ENCODE peak calls at places on chromosomes 5 and 9, in eight cellular contexts. Y is esophagus squamous epithelium, I is ascending aorta, E is kidney, Z is IMR-90, S is body of pancreas, O is HL-60, J is tibial artery. C is an unnamed sample.

GRCh38 chr9:20662156-20662555 is 21.9 kb upstream of the FOCAD start:
- DNase-seq in Y (no peak), I (no peak), E (no peak), Z (no peak), S (no peak), O (no peak), J (no peak), C (no peak)

GRCh38 chr5:31614147-31615030 is 24.5 kb upstream of the PDZD2 start:
- DNase-seq in Y (no peak), I (no peak), E (no peak), Z (no peak), S (no peak), O (no peak), J (no peak), C (no peak)

GRCh38 chr9:113564804-113565237 is 101.3 kb downstream of the RGS3 start:
- DNase-seq in Y (no peak), I (peak; percentile 90), E (peak; percentile 94), Z (peak; percentile 61), S (peak; percentile 71), O (no peak), J (peak; percentile 75), C (peak; percentile 97)

GRCh38 chr9:120909904-120910303 is 16.7 kb downstream of the TRAF1 start:
- DNase-seq in Y (no peak), I (peak; percentile 77), E (no peak), Z (no peak), S (no peak), O (no peak), J (no peak), C (peak; percentile 45)

GRCh38 chr5:171806976-171807823 is 21.6 kb downstream of the SMIM23 start:
- DNase-seq in Y (no peak), I (no peak), E (no peak), Z (peak; percentile 42), S (no peak), O (no peak), J (no peak), C (no peak)

GRCh38 chr5:12522116-12522515 is 617.9 kb upstream of the CTNND2 start:
- DNase-seq in Y (no peak), I (no peak), E (no peak), Z (no peak), S (no peak), O (no peak), J (no peak), C (peak; percentile 24)

GRCh38 chr5:59863777-59864176 is 29.7 kb downstream of the PDE4D start:
- DNase-seq in Y (no peak), I (no peak), E (no peak), Z (peak; percentile 27), S (no peak), O (no peak), J (no peak), C (no peak)

GRCh38 chr9:89738137-89738932 is 133.5 kb downstream of the GADD45G start:
- DNase-seq in Y (no peak), I (no peak), E (peak; percentile 51), Z (no peak), S (no peak), O (no peak), J (no peak), C (no peak)

GRCh38 chr5:149002053-149002452 is 60.8 kb downstream of the SH3TC2 start:
- DNase-seq in Y (no peak), I (no peak), E (no peak), Z (peak; percentile 100), S (peak; percentile 62), O (no peak), J (no peak), C (peak; percentile 86)

GRCh38 chr5:167936944-167937627 is 354.4 kb upstream of the WWC1 start:
- DNase-seq in Y (no peak), I (no peak), E (no peak), Z (no peak), S (no peak), O (no peak), J (no peak), C (no peak)

GRCh38 chr9:70924905-70925547 is 196.4 kb downstream of the TRPM3 start:
- DNase-seq in Y (no peak), I (peak; percentile 82), E (no peak), Z (peak; percentile 84), S (peak; percentile 71), O (peak; percentile 1), J (peak; percentile 54), C (peak; percentile 74)

GRCh38 chr5:76099756-76100155 is 16.6 kb downstream of the SV2C start:
- DNase-seq in Y (no peak), I (no peak), E (no peak), Z (no peak), S (no peak), O (no peak), J (no peak), C (no peak)

GRCh38 chr9:93087971-93088655 is 7.9 kb upstream of the CARD19 start:
- DNase-seq in Y (no peak), I (peak; percentile 16), E (peak; percentile 49), Z (no peak), S (no peak), O (no peak), J (no peak), C (no peak)

GRCh38 chr9:108654566-108654965 is 201.2 kb downstream of the ACTL7B start:
- DNase-seq in Y (no peak), I (no peak), E (no peak), Z (no peak), S (no peak), O (peak; percentile 47), J (no peak), C (no peak)

DNA sequence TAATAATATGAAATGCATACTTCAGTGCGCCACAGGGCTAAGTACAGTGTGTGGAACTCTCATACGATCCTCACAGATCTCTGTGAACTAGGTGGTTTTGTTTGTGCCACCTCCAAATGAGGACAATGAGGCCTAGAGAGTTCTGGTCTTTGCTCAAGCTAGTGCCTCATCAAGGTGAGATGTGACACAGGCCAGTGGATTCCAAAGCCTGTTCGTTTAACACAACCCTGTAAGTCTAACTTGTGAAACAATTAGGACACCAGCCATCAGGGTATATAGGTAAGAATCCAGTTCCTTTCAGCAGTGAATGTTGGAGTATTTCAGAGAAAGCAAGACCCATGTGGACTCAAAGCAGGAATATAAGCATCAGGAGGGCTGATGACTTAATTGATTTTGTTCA is 130.7 kb upstream of the GAS1 start:
- DNase-seq in Y (no peak), I (no peak), E (no peak), Z (no peak), S (no peak), O (no peak), J (no peak), C (no peak)
- TF ChIP-seq CTCF in Y (no peak), I (no peak), E (no peak), Z (no peak), S (no peak), O (no peak), J (no peak), C (no peak)

GRCh38 chr9:101062686-101063085 is 34.2 kb downstream of the PLPPR1 start:
- DNase-seq in Y (no peak), I (no peak), E (no peak), Z (no peak), S (no peak), O (no peak), J (no peak), C (no peak)
- H3K27ac ChIP-seq in Y (no peak overlapping the region), I (no peak overlapping the region), E (no peak overlapping the region), Z (no peak overlapping the region), S (no peak overlapping the region), O (no peak overlapping the region), J (no peak overlapping the region), C (no peak overlapping the region)

GRCh38 chr5:16037121-16037520 is 142.5 kb downstream of the MARCHF11 start:
- DNase-seq in Y (no peak), I (no peak), E (no peak), Z (no peak), S (no peak), O (no peak), J (no peak), C (no peak)

GRCh38 chr5:16034640-16035039 is 145.0 kb downstream of the MARCHF11 start:
- DNase-seq in Y (no peak), I (no peak), E (no peak), Z (no peak), S (no peak), O (no peak), J (no peak), C (no peak)

DNA sequence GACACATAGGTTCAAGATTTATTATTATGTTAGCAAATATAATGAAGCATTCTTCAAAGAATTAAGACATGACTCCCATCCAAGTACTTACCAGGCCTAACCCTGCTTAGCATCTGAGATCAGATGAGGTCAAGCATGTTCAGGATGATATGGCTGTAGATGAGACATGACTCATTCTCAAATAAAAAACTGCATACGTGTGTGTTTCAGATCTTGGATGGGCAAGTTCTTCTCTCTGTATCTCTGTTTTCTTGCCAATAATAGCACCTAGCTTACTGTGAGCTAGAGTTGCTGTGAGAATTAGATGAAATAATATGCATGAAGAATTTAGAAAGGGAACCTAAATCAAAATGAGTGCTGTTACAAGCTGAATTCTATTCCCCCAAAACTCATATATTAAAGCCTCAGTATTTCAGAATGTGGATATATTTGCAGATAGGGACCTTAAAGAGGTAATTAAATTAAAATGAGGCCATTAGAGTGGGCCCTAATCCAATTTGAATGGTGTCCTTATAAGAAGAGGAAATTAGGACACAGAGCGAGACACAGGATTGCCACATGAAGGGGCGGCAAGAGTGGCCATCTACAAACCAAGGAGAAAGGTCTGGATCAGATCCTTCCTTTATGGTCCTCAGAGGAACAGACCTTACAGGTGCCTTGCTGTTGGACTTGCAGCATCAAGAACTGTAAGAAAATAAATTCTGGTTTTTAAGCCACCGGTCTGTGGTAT is 146.2 kb downstream of the MARCHF11 start:
- DNase-seq in Y (no peak), I (no peak), E (no peak), Z (no peak), S (no peak), O (no peak), J (no peak), C (no peak)
- TF ChIP-seq CTCF in Y (no peak), I (no peak), E (no peak), Z (no peak), S (no peak), O (no peak), J (no peak), C (no peak)

GRCh38 chr5:178899289-178899688 is 3.6 kb downstream of the ZFP2 start:
- DNase-seq in Y (no peak), I (no peak), E (no peak), Z (no peak), S (no peak), O (no peak), J (no peak), C (no peak)

DNA sequence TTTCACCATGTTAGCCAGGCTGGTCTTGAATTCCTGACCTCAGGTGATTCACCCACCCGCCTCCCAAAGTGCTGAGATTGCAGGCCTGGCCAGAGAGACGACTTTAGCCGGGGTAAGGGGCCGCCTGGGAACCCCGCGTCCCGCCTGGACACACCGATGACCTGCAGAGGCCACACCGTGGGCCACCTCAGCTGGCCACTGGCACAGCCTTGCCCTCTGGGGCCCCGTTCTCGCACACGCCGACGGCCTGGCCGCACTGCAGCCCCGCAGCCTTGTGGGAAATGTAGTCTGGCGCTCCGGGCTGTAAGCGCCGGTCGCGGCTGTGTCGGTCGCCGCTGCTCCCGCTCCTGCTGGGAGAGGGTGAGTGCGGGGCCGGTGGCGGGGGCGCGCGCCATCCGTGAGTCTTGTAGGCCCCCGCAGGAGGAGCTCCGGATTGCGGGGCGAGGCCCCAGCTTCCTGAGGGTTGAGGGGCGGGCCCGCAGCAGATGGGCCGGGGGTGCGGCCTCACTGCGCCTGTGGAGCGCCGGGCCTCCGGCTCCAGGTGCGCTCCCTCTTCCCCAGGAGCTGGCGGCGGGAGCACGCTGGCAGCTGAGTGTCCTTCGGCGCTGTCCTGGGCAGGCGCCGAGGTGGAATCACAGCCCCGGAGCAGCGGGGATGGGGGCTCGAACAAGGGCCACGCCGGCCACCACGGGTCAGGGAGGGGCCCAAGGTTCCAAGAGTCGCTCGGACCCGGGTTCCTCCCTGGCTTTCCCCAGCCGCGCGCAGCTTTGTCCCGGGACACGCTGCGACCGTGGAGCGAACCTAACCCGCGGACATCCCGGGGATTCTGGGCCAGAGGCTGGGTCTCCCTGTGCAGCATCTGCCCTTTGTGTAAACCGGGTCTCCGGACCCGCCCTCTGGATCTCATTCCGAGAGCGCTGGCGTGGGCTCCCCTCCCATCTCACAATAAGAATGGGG is at the start of gene ZFP2:
- DNase-seq in Y (no peak), I (peak; percentile 69), E (peak; percentile 84), Z (peak; percentile 27), S (peak; percentile 63), O (no peak), J (peak; percentile 38), C (peak; percentile 62)
- H3K27ac ChIP-seq in Y (peak within 1 kb of the TSS; percentile 80), I (peak within 1 kb of the TSS; percentile 57), E (peak within 1 kb of the TSS; percentile 63), Z (no peak within 1 kb of the TSS), S (peak within 1 kb of the TSS; percentile 21), O (no peak within 1 kb of the TSS), J (peak within 1 kb of the TSS; percentile 84), C (peak within 1 kb of the TSS; percentile 61)